ENCODE peak calls at places on chromosome 20, in eight cellular contexts. I is spleen, F is body of pancreas, X is endothelial cell of umbilical vein, K is HCT116, S is heart left ventricle, Q is stomach, G is right lobe of liver. C is an unnamed sample.

GRCh38 chr20:31747640-31748039 is 8.6 kb downstream of the TPX2 start:
- DNase-seq in I (no peak), F (no peak), X (no peak), K (no peak), S (no peak), Q (no peak), G (no peak), C (no peak)

GRCh38 chr20:41532935-41533334 is 85.2 kb downstream of the CHD6 start:
- DNase-seq in I (no peak), F (no peak), X (no peak), K (no peak), S (no peak), Q (no peak), G (no peak), C (no peak)

GRCh38 chr20:18052856-18053255 is 4.9 kb downstream of the OVOL2 start:
- DNase-seq in I (no peak), F (no peak), X (no peak), K (no peak), S (no peak), Q (no peak), G (no peak), C (no peak)

GRCh38 chr20:11296221-11296620 is 621.5 kb upstream of the BTBD3 start:
- DNase-seq in I (no peak), F (no peak), X (no peak), K (no peak), S (no peak), Q (no peak), G (no peak), C (no peak)

GRCh38 chr20:43859994-43860393 is 54.7 kb upstream of the TOX2 start:
- DNase-seq in I (no peak), F (no peak), X (no peak), K (no peak), S (no peak), Q (no peak), G (no peak), C (no peak)

GRCh38 chr20:57386762-57387161 is 4.4 kb upstream of the RBM38 start:
- DNase-seq in I (peak), F (no peak), X (no peak), K (no peak), S (peak), Q (no peak), G (no peak), C (no peak)

GRCh38 chr20:45111799-45112471 is 3.0 kb downstream of the WFDC5 start:
- DNase-seq in I (no peak), F (no peak), X (peak), K (no peak), S (no peak), Q (no peak), G (no peak), C (no peak)

GRCh38 chr20:17747431-17747846 is 47.7 kb downstream of the BANF2 start:
- DNase-seq in I (no peak), F (peak), X (peak), K (peak), S (no peak), Q (peak), G (no peak), C (no peak)

GRCh38 chr20:31836853-31837608 is 8.4 kb downstream of the FOXS1 start:
- DNase-seq in I (no peak), F (no peak), X (no peak), K (no peak), S (no peak), Q (no peak), G (no peak), C (no peak)

GRCh38 chr20:56393653-56394052 is 1.2 kb downstream of the CSTF1 start:
- DNase-seq in I (no peak), F (no peak), X (no peak), K (no peak), S (no peak), Q (no peak), G (no peak), C (no peak)

GRCh38 chr20:47392015-47392720 is 35.7 kb upstream of the ZMYND8 start:
- DNase-seq in I (no peak), F (peak), X (peak), K (peak), S (no peak), Q (peak), G (no peak), C (no peak)

GRCh38 chr20:11302436-11302835 is 615.3 kb upstream of the BTBD3 start:
- DNase-seq in I (no peak), F (no peak), X (no peak), K (no peak), S (no peak), Q (no peak), G (no peak), C (no peak)

GRCh38 chr20:52493177-52493711 is 301.7 kb upstream of the ZFP64 start:
- DNase-seq in I (no peak), F (peak), X (peak), K (no peak), S (no peak), Q (no peak), G (no peak), C (no peak)

GRCh38 chr20:24795444-24795843 is 153.6 kb upstream of the CST7 start:
- DNase-seq in I (peak), F (no peak), X (no peak), K (no peak), S (no peak), Q (no peak), G (no peak), C (no peak)

GRCh38 chr20:57680131-57680716 is 29.6 kb downstream of the PMEPA1 start:
- DNase-seq in I (no peak), F (no peak), X (no peak), K (no peak), S (no peak), Q (no peak), G (no peak), C (no peak)

GRCh38 chr20:2937902-2938301 is 64.6 kb downstream of the PTPRA start:
- DNase-seq in I (no peak), F (no peak), X (no peak), K (no peak), S (no peak), Q (no peak), G (no peak), C (no peak)

GRCh38 chr20:46400253-46400652 is 6.2 kb downstream of the ELMO2 start:
- DNase-seq in I (no peak), F (peak), X (peak), K (no peak), S (peak), Q (no peak), G (no peak), C (peak)

GRCh38 chr20:62776692-62777527 is 19.4 kb upstream of the MRGBP start:
- DNase-seq in I (peak), F (peak), X (no peak), K (peak), S (no peak), Q (peak), G (no peak), C (no peak)

GRCh38 chr20:13220857-13221297 is at the start of gene ISM1:
- DNase-seq in I (peak), F (peak), X (no peak), K (no peak), S (peak), Q (no peak), G (peak), C (no peak)

GRCh38 chr20:13221673-13222318 is 722 bp downstream of the ISM1 start:
- DNase-seq in I (peak), F (peak), X (peak), K (peak), S (peak), Q (no peak), G (peak), C (peak)

GRCh38 chr20:13219327-13220193 is 1.5 kb upstream of the ISM1 start:
- DNase-seq in I (no peak), F (no peak), X (no peak), K (no peak), S (peak), Q (no peak), G (no peak), C (no peak)

GRCh38 chr20:13221313-13221672 is 219 bp downstream of the ISM1 start:
- DNase-seq in I (no peak), F (no peak), X (no peak), K (no peak), S (no peak), Q (no peak), G (no peak), C (no peak)

DNA sequence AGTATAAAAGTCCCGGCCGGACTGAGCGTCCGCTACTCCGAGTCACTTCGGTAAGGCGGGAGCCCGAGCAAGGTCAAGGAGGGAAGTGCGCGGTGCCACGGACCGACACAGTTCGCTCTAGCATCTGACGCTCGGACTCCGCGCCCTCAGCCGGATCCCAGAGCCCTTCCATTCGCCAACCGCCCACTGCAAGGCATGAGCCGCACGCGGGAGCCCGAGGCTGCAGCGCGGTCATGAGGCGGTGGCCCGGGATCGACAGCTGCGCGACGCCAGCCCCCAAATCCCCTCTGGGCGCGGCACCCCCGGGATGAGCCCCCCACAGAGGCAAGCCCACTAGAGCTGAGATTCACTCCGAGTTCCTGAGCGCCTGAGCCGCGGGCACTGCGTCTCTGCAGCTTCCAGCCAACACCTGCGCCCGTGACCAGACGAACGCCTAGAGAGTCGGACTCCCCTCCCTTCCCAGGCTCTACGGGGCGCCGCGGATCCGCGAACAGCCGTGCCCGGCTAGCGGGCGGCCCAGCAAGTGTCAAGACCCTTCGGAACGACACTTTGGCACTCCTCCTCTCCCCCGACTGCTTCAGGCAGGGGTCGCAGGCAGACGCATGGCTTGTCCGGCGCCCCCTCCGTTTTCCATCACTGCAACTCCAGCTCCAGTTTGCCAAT is 749 bp upstream of the ISM1 start:
- DNase-seq in I (peak), F (peak), X (peak), K (no peak), S (no peak), Q (peak), G (peak), C (peak)
- TF ChIP-seq POLR2A in I (no peak), F (peak), X (no peak), K (no peak), S (no peak), Q (no peak), G (peak), C (peak)

GRCh38 chr20:40176442-40176841 is 512.6 kb downstream of the MAFB start:
- DNase-seq in I (no peak), F (no peak), X (no peak), K (no peak), S (no peak), Q (no peak), G (no peak), C (no peak)

GRCh38 chr20:40173877-40174276 is 515.2 kb downstream of the MAFB start:
- DNase-seq in I (no peak), F (no peak), X (peak), K (no peak), S (no peak), Q (no peak), G (no peak), C (no peak)

GRCh38 chr20:40175296-40175695 is 513.7 kb downstream of the MAFB start:
- DNase-seq in I (no peak), F (no peak), X (no peak), K (no peak), S (no peak), Q (no peak), G (no peak), C (no peak)
- H3K27ac ChIP-seq in I (no peak), F (no peak), X (no peak), K (no peak), S (no peak), Q (no peak), G (no peak), C (no peak)

GRCh38 chr20:58880994-58881752 is 28.7 kb downstream of the GNAS start:
- DNase-seq in I (no peak), F (peak), X (no peak), K (no peak), S (no peak), Q (no peak), G (no peak), C (no peak)

GRCh38 chr20:58880441-58880840 is 27.9 kb downstream of the GNAS start:
- DNase-seq in I (no peak), F (no peak), X (no peak), K (no peak), S (no peak), Q (no peak), G (no peak), C (no peak)

GRCh38 chr20:58884966-58885365 is 32.5 kb downstream of the GNAS start:
- DNase-seq in I (no peak), F (no peak), X (no peak), K (no peak), S (no peak), Q (no peak), G (no peak), C (no peak)

GRCh38 chr20:58882704-58883089 is 30.2 kb downstream of the GNAS start:
- DNase-seq in I (no peak), F (no peak), X (no peak), K (no peak), S (no peak), Q (no peak), G (no peak), C (no peak)

GRCh38 chr20:58883243-58883691 is 30.8 kb downstream of the GNAS start:
- DNase-seq in I (no peak), F (no peak), X (no peak), K (no peak), S (no peak), Q (no peak), G (no peak), C (no peak)
- TF ChIP-seq POLR2A in I (no peak), F (no peak), X (no peak), K (no peak), S (no peak), Q (no peak), G (no peak), C (no peak)

DNA sequence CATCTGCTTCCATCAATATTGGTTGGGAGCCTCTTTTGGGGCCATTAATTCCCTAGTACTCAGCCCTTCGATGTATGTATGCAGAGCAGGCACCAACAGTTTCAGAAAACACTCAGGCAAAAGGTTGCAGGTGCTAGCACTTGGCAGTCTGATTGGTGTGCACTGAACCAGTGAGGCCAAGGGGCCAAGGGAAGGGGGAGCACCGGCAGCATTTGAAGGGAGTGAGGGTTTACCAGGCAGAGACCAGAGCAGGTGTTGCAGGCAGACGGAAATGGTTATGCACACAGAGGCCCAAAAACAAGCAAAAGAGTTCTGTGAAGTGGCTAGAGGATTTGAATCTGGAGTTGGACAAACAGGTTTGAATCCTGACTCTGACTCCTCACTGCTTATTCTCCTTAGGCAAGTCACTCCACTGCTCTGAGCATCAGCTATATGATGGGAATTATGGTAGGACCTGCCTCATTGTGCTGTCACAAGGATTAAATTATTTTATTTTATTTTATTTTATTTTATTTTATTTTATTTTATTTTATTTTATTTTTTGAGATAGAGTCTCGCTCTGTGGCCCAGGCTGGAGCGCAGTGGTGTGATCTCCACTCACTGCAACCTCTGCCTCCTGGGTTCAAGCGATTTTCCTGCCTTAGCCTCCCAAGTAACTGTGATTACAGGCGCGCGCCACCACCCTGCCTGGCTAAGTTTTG is 58.1 kb upstream of the SHLD1 start:
- DNase-seq in I (peak), F (no peak), X (no peak), K (no peak), S (no peak), Q (no peak), G (no peak), C (no peak)
- H3K27ac ChIP-seq in I (no peak), F (no peak), X (no peak), K (no peak), S (no peak), Q (no peak), G (no peak), C (no peak)

GRCh38 chr20:434661-435419 is 26.7 kb downstream of the RBCK1 start:
- DNase-seq in I (no peak), F (no peak), X (no peak), K (no peak), S (no peak), Q (no peak), G (peak), C (no peak)
- TF ChIP-seq POLR2A in I (no peak), F (no peak), X (no peak), K (no peak), S (no peak), Q (no peak), G (no peak), C (no peak)

GRCh38 chr20:35020108-35021031 is 64.7 kb downstream of the MYH7B start:
- DNase-seq in I (no peak), F (peak), X (no peak), K (no peak), S (no peak), Q (no peak), G (no peak), C (no peak)

GRCh38 chr20:35015863-35016193 is 60.2 kb downstream of the MYH7B start:
- DNase-seq in I (no peak), F (no peak), X (no peak), K (no peak), S (no peak), Q (no peak), G (no peak), C (no peak)

GRCh38 chr20:35021063-35021462 is 65.4 kb downstream of the MYH7B start:
- DNase-seq in I (no peak), F (no peak), X (peak), K (no peak), S (no peak), Q (no peak), G (no peak), C (no peak)

GRCh38 chr20:35017099-35017835 is 61.6 kb downstream of the MYH7B start:
- DNase-seq in I (no peak), F (no peak), X (no peak), K (no peak), S (no peak), Q (no peak), G (no peak), C (no peak)

DNA sequence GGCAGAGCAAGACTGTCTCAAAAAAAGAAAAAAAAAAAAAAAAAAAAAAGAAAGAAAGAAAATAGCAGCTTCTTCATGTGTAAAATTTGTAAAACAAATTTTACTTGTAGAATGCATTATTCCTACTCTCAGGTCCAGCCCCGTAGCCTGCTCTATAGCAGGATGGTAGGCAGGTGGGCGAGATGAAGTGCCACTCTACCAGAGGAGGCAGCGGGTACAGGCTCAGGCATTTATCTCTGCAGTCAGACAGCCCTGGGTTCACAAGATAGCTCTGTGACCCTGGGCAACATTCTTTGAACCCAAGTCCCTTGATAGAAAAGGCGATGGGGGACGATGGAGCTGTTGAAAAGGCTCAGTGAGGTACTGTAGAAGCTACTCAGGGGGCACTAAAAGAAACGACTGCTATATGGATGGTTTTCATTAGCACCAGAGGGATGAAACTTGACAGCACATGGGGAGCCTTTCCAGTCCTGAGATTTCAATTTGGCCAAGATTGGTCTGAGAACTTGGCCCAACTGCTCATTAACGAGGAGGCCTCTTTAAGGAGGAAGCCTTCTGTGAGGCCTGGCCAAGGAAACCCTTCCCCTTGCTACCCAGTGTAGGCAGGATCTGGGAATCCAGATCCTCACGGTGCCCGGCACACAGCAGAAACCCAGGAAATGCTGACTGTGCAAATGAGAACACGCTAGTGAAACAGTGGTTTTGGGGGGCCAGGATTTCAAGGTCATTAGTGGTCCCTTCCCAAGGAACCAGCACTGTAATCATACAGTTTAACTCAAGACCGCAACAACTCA is 63.1 kb downstream of the MYH7B start:
- DNase-seq in I (no peak), F (no peak), X (no peak), K (no peak), S (no peak), Q (no peak), G (no peak), C (no peak)
- H3K27ac ChIP-seq in I (no peak), F (no peak), X (no peak), K (no peak), S (no peak), Q (no peak), G (no peak), C (no peak)

GRCh38 chr20:50191566-50192363 is 1.1 kb downstream of the CEBPB start:
- DNase-seq in I (peak), F (peak), X (peak), K (no peak), S (peak), Q (peak), G (peak), C (peak)

GRCh38 chr20:50189681-50190250 is 864 bp upstream of the CEBPB start:
- DNase-seq in I (peak), F (peak), X (no peak), K (no peak), S (peak), Q (peak), G (peak), C (no peak)

GRCh38 chr20:50191065-50191565 is 485 bp downstream of the CEBPB start:
- DNase-seq in I (peak), F (peak), X (peak), K (no peak), S (peak), Q (peak), G (peak), C (no peak)

GRCh38 chr20:50188879-50189680 is 1.6 kb upstream of the CEBPB start:
- DNase-seq in I (peak), F (no peak), X (no peak), K (no peak), S (no peak), Q (no peak), G (peak), C (no peak)

DNA sequence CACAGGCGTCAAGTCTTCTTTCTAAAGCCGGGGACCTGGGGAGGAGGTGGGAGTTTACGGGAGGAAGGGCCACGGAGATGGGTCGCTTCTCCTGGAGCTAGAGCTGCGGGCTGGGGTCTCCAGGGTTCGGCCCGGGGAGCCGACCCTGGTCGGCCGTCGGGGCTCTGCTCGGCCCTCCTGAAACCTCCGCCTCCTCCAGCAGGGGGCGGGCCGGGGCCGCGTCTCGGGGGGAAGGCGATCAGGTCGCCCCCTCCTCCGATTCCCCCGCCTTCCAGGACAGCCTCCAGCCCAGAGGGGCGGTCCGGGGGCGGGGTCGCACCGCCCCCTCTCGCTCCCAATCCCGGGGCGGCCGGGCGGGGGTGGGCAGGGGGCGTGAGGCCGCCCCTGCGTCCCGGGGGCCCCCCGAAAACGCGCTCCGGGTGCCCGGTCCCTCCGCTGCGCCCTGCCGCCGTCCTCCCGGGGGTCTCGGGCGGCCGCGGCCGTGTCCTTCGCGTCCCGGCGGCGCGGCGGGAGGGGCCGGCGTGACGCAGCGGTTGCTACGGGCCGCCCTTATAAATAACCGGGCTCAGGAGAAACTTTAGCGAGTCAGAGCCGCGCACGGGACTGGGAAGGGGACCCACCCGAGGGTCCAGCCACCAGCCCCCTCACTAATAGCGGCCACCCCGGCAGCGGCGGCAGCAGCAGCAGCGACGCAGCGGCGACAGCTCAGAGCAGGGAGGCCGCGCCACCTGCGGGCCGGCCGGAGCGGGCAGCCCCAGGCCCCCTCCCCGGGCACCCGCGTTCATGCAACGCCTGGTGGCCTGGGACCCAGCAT is at the start of gene CEBPB:
- DNase-seq in I (peak), F (peak), X (peak), K (peak), S (peak), Q (peak), G (peak), C (peak)
- TF ChIP-seq POLR2A in I (peak), F (peak), X (peak), K (peak), S (peak), Q (peak), G (peak), C (peak)

C was measured in breast epithelium.